ENCODE peak calls at places on chromosomes 12 and 14, in ten cellular contexts. T is NCI-H2081; A is globus pallidus; Y is A549; L is HuH-7; V is pancreas; U is fibroblast of gingiva; N is endodermal cell; B is pons; P is CD8-positive, alpha-beta memory T cell. D is an unnamed sample.

GRCh38 chr14:52079239-52079956 is 10.5 kb upstream of the NID2 start:
- DNase-seq in T (no peak), A (no peak), Y (no peak), L (no peak), V (no peak), U (no peak), N (no peak), B (no peak), P (no peak), D (no peak)

GRCh38 chr12:18706798-18707197 is 31.0 kb downstream of the PLCZ1 start:
- DNase-seq in T (no peak), A (no peak), Y (no peak), L (no peak), V (no peak), U (no peak), N (no peak), B (no peak), P (no peak), D (no peak)

GRCh38 chr14:95707327-95707726 is 6.6 kb downstream of the TCL1A start:
- DNase-seq in T (no peak), A (no peak), Y (no peak), L (no peak), V (no peak), U (no peak), N (no peak), B (peak; percentile 1), P (no peak), D (no peak)

GRCh38 chr12:56723889-56724659 is 1.0 kb downstream of the NACA start:
- DNase-seq in T (no peak), A (peak; percentile 50), Y (no peak), L (no peak), V (peak; percentile 29), U (peak; percentile 90), N (peak; percentile 59), B (peak; percentile 75), P (no peak), D (peak; percentile 83)

GRCh38 chr14:95918466-95918865 is 41.8 kb downstream of the TUNAR start:
- DNase-seq in T (no peak), A (no peak), Y (no peak), L (no peak), V (no peak), U (no peak), N (no peak), B (no peak), P (no peak), D (no peak)

GRCh38 chr14:95041477-95042020 is 115.8 kb downstream of the DICER1 start:
- DNase-seq in T (no peak), A (no peak), Y (no peak), L (no peak), V (no peak), U (no peak), N (peak; percentile 17), B (no peak), P (no peak), D (no peak)

GRCh38 chr12:80261403-80261802 is 162.1 kb downstream of the OTOGL start:
- DNase-seq in T (no peak), A (no peak), Y (no peak), L (no peak), V (no peak), U (no peak), N (no peak), B (no peak), P (no peak), D (no peak)

GRCh38 chr12:22231836-22232235 is 102.7 kb downstream of the ST8SIA1 start:
- DNase-seq in T (no peak), A (no peak), Y (peak; percentile 3), L (no peak), V (no peak), U (no peak), N (peak; percentile 59), B (no peak), P (no peak), D (no peak)

GRCh38 chr14:76884853-76885276 is 58.7 kb downstream of the LRRC74A start:
- DNase-seq in T (no peak), A (no peak), Y (no peak), L (no peak), V (no peak), U (no peak), N (peak; percentile 79), B (no peak), P (no peak), D (no peak)

GRCh38 chr14:96986701-96987474 is 189.7 kb downstream of the VRK1 start:
- DNase-seq in T (no peak), A (peak; percentile 31), Y (no peak), L (no peak), V (no peak), U (no peak), N (no peak), B (peak; percentile 52), P (no peak), D (no peak)

GRCh38 chr14:76346391-76347160 is 29.4 kb upstream of the ESRRB start:
- DNase-seq in T (peak; percentile 53), A (no peak), Y (no peak), L (no peak), V (no peak), U (no peak), N (no peak), B (no peak), P (no peak), D (no peak)

GRCh38 chr14:24255931-24256696 is 6.9 kb downstream of the TGM1 start:
- DNase-seq in T (no peak), A (no peak), Y (no peak), L (no peak), V (no peak), U (no peak), N (no peak), B (no peak), P (no peak), D (no peak)

GRCh38 chr14:64760146-64760755 is 56.0 kb downstream of the PLEKHG3 start:
- DNase-seq in T (no peak), A (no peak), Y (peak; percentile 91), L (peak; percentile 87), V (peak; percentile 75), U (no peak), N (peak; percentile 94), B (no peak), P (peak; percentile 53), D (peak; percentile 6)

GRCh38 chr14:50954811-50955372 is 10.6 kb upstream of the PYGL start:
- DNase-seq in T (peak; percentile 68), A (peak; percentile 77), Y (peak; percentile 61), L (peak; percentile 56), V (no peak), U (peak; percentile 57), N (no peak), B (peak; percentile 88), P (no peak), D (peak; percentile 59)

GRCh38 chr12:50764861-50765324 is 992 bp downstream of the ATF1 start:
- DNase-seq in T (no peak), A (peak; percentile 63), Y (peak; percentile 58), L (peak; percentile 31), V (no peak), U (peak; percentile 36), N (no peak), B (peak; percentile 73), P (peak; percentile 24), D (no peak)

GRCh38 chr12:124567035-124567672 is at the start of gene NCOR2:
- DNase-seq in T (no peak), A (peak; percentile 30), Y (no peak), L (no peak), V (peak; percentile 65), U (no peak), N (peak; percentile 83), B (no peak), P (peak; percentile 54), D (no peak)

GRCh38 chr14:68784995-68785816 is 7.7 kb downstream of the ZFP36L1 start:
- DNase-seq in T (no peak), A (peak; percentile 29), Y (peak; percentile 76), L (no peak), V (peak; percentile 53), U (peak; percentile 30), N (peak; percentile 43), B (peak; percentile 28), P (no peak), D (no peak)

GRCh38 chr12:42504049-42504448 is 85.5 kb downstream of the PRICKLE1 start:
- DNase-seq in T (no peak), A (no peak), Y (no peak), L (no peak), V (no peak), U (no peak), N (no peak), B (no peak), P (no peak), D (no peak)

GRCh38 chr12:1161197-1161596 is 170.2 kb downstream of the ERC1 start:
- DNase-seq in T (no peak), A (no peak), Y (no peak), L (no peak), V (no peak), U (no peak), N (no peak), B (no peak), P (no peak), D (no peak)

GRCh38 chr14:41549821-41550597 is 56.7 kb upstream of the LRFN5 start:
- DNase-seq in T (no peak), A (no peak), Y (no peak), L (no peak), V (no peak), U (peak; percentile 3), N (no peak), B (no peak), P (no peak), D (no peak)

GRCh38 chr12:7162691-7163114 is 26.8 kb upstream of the PEX5 start:
- DNase-seq in T (peak; percentile 84), A (peak; percentile 5), Y (peak; percentile 66), L (peak; percentile 60), V (peak; percentile 63), U (no peak), N (peak; percentile 92), B (no peak), P (no peak), D (no peak)

GRCh38 chr14:36424478-36425102 is 95.4 kb downstream of the NKX2-1 start:
- DNase-seq in T (peak; percentile 93), A (no peak), Y (no peak), L (no peak), V (no peak), U (no peak), N (no peak), B (no peak), P (no peak), D (no peak)

GRCh38 chr12:6282453-6282840 is 28.0 kb upstream of the PLEKHG6 start:
- DNase-seq in T (no peak), A (no peak), Y (no peak), L (no peak), V (no peak), U (no peak), N (no peak), B (no peak), P (no peak), D (no peak)

GRCh38 chr12:65825573-65826512 is 1.6 kb downstream of the HMGA2 start:
- DNase-seq in T (no peak), A (no peak), Y (peak; percentile 34), L (peak; percentile 46), V (peak; percentile 31), U (no peak), N (peak; percentile 88), B (no peak), P (no peak), D (no peak)

GRCh38 chr12:6953417-6954315 is 2.5 kb downstream of the PTPN6 start:
- DNase-seq in T (no peak), A (no peak), Y (no peak), L (no peak), V (peak; percentile 23), U (no peak), N (peak; percentile 51), B (peak; percentile 81), P (peak; percentile 82), D (no peak)

GRCh38 chr12:34402899-34403705 is 380.8 kb downstream of the ALG10 start:
- DNase-seq in T (no peak), A (no peak), Y (no peak), L (no peak), V (peak; percentile 12), U (no peak), N (peak; percentile 30), B (no peak), P (peak; percentile 0), D (no peak)

GRCh38 chr12:857611-858010 is 91.9 kb downstream of the RAD52 start:
- DNase-seq in T (no peak), A (peak; percentile 20), Y (peak; percentile 44), L (no peak), V (no peak), U (peak; percentile 90), N (no peak), B (peak; percentile 35), P (no peak), D (peak; percentile 82)

GRCh38 chr12:81699572-81699971 is 59.6 kb downstream of the PPFIA2 start:
- DNase-seq in T (no peak), A (no peak), Y (no peak), L (no peak), V (no peak), U (peak; percentile 3), N (no peak), B (no peak), P (no peak), D (no peak)